ENCODE peak calls at places on chromosome 15, in nine cellular contexts. One of them, this sample, is unnamed.

GRCh38 chr15:94306700-94307650 is 75.6 kb downstream of the MCTP2 start:
- DNase-seq in CD8-positive, alpha-beta T cell: peak
- DNase-seq in HL-60: no peak
- DNase-seq in mesendoderm: no peak
- DNase-seq in brain microvascular endothelial cell: no peak
- DNase-seq in sigmoid colon: no peak
- DNase-seq in tibial artery: no peak
- DNase-seq in upper lobe of right lung: no peak
- DNase-seq in Peyer's patch: no peak
- DNase-seq in this sample: no peak

GRCh38 chr15:83538682-83539081 is 91.5 kb downstream of the SH3GL3 start:
- DNase-seq in CD8-positive, alpha-beta T cell: no peak
- DNase-seq in HL-60: no peak
- DNase-seq in mesendoderm: no peak
- DNase-seq in brain microvascular endothelial cell: no peak
- DNase-seq in sigmoid colon: no peak
- DNase-seq in tibial artery: no peak
- DNase-seq in upper lobe of right lung: no peak
- DNase-seq in Peyer's patch: no peak
- DNase-seq in this sample: no peak

GRCh38 chr15:28955160-28955502 is 69.4 kb downstream of the APBA2 start:
- DNase-seq in CD8-positive, alpha-beta T cell: no peak
- DNase-seq in HL-60: peak
- DNase-seq in mesendoderm: no peak
- DNase-seq in brain microvascular endothelial cell: peak
- DNase-seq in sigmoid colon: no peak
- DNase-seq in tibial artery: no peak
- DNase-seq in upper lobe of right lung: no peak
- DNase-seq in Peyer's patch: peak
- DNase-seq in this sample: no peak

GRCh38 chr15:37095993-37096877 is 4.1 kb downstream of the MEIS2 start:
- DNase-seq in CD8-positive, alpha-beta T cell: no peak
- DNase-seq in HL-60: no peak
- DNase-seq in mesendoderm: peak
- DNase-seq in brain microvascular endothelial cell: no peak
- DNase-seq in sigmoid colon: peak
- DNase-seq in tibial artery: no peak
- DNase-seq in upper lobe of right lung: no peak
- DNase-seq in Peyer's patch: no peak
- DNase-seq in this sample: no peak

GRCh38 chr15:78715930-78716329 is 74.9 kb upstream of the CHRNB4 start:
- DNase-seq in CD8-positive, alpha-beta T cell: no peak
- DNase-seq in HL-60: no peak
- DNase-seq in mesendoderm: no peak
- DNase-seq in brain microvascular endothelial cell: peak
- DNase-seq in sigmoid colon: no peak
- DNase-seq in tibial artery: no peak
- DNase-seq in upper lobe of right lung: no peak
- DNase-seq in Peyer's patch: no peak
- DNase-seq in this sample: no peak

GRCh38 chr15:74202461-74203401 is at the start of gene STRA6:
- DNase-seq in CD8-positive, alpha-beta T cell: no peak
- DNase-seq in HL-60: no peak
- DNase-seq in mesendoderm: peak
- DNase-seq in brain microvascular endothelial cell: no peak
- DNase-seq in sigmoid colon: no peak
- DNase-seq in tibial artery: no peak
- DNase-seq in upper lobe of right lung: no peak
- DNase-seq in Peyer's patch: no peak
- DNase-seq in this sample: no peak

GRCh38 chr15:58552505-58553364 is 120.9 kb downstream of the LIPC start:
- DNase-seq in CD8-positive, alpha-beta T cell: no peak
- DNase-seq in HL-60: no peak
- DNase-seq in mesendoderm: no peak
- DNase-seq in brain microvascular endothelial cell: no peak
- DNase-seq in sigmoid colon: no peak
- DNase-seq in tibial artery: no peak
- DNase-seq in upper lobe of right lung: no peak
- DNase-seq in Peyer's patch: peak
- DNase-seq in this sample: no peak

GRCh38 chr15:89785771-89786135 is 9.6 kb downstream of the MESP2 start:
- DNase-seq in CD8-positive, alpha-beta T cell: no peak
- DNase-seq in HL-60: no peak
- DNase-seq in mesendoderm: no peak
- DNase-seq in brain microvascular endothelial cell: no peak
- DNase-seq in sigmoid colon: no peak
- DNase-seq in tibial artery: no peak
- DNase-seq in upper lobe of right lung: no peak
- DNase-seq in Peyer's patch: no peak
- DNase-seq in this sample: no peak

GRCh38 chr15:52199271-52199670 is 8.1 kb upstream of the GNB5 start:
- DNase-seq in CD8-positive, alpha-beta T cell: no peak
- DNase-seq in HL-60: no peak
- DNase-seq in mesendoderm: no peak
- DNase-seq in brain microvascular endothelial cell: no peak
- DNase-seq in sigmoid colon: no peak
- DNase-seq in tibial artery: no peak
- DNase-seq in upper lobe of right lung: no peak
- DNase-seq in Peyer's patch: no peak
- DNase-seq in this sample: no peak

GRCh38 chr15:52680041-52680391 is 828 bp upstream of the ATOSA start:
- DNase-seq in CD8-positive, alpha-beta T cell: no peak
- DNase-seq in HL-60: no peak
- DNase-seq in mesendoderm: no peak
- DNase-seq in brain microvascular endothelial cell: peak
- DNase-seq in sigmoid colon: no peak
- DNase-seq in tibial artery: no peak
- DNase-seq in upper lobe of right lung: no peak
- DNase-seq in Peyer's patch: no peak
- DNase-seq in this sample: no peak

GRCh38 chr15:89654847-89655805 is at the start of gene KIF7:
- DNase-seq in CD8-positive, alpha-beta T cell: no peak
- DNase-seq in HL-60: no peak
- DNase-seq in mesendoderm: peak
- DNase-seq in brain microvascular endothelial cell: peak
- DNase-seq in sigmoid colon: peak
- DNase-seq in tibial artery: peak
- DNase-seq in upper lobe of right lung: no peak
- DNase-seq in Peyer's patch: peak
- DNase-seq in this sample: no peak

GRCh38 chr15:38144921-38145320 is 107.7 kb upstream of the SPRED1 start:
- DNase-seq in CD8-positive, alpha-beta T cell: no peak
- DNase-seq in HL-60: no peak
- DNase-seq in mesendoderm: no peak
- DNase-seq in brain microvascular endothelial cell: peak
- DNase-seq in sigmoid colon: no peak
- DNase-seq in tibial artery: no peak
- DNase-seq in upper lobe of right lung: no peak
- DNase-seq in Peyer's patch: no peak
- DNase-seq in this sample: no peak

GRCh38 chr15:78360958-78361714 is 21.0 kb downstream of the CRABP1 start:
- DNase-seq in CD8-positive, alpha-beta T cell: no peak
- DNase-seq in HL-60: peak
- DNase-seq in mesendoderm: peak
- DNase-seq in brain microvascular endothelial cell: no peak
- DNase-seq in sigmoid colon: no peak
- DNase-seq in tibial artery: no peak
- DNase-seq in upper lobe of right lung: no peak
- DNase-seq in Peyer's patch: no peak
- DNase-seq in this sample: no peak

GRCh38 chr15:56736308-56736707 is 3.0 kb upstream of the ZNF280D start:
- DNase-seq in CD8-positive, alpha-beta T cell: no peak
- DNase-seq in HL-60: no peak
- DNase-seq in mesendoderm: no peak
- DNase-seq in brain microvascular endothelial cell: peak
- DNase-seq in sigmoid colon: no peak
- DNase-seq in tibial artery: no peak
- DNase-seq in upper lobe of right lung: no peak
- DNase-seq in Peyer's patch: no peak
- DNase-seq in this sample: no peak

GRCh38 chr15:64681424-64682024 is 93.9 kb downstream of the RBPMS2 start:
- DNase-seq in CD8-positive, alpha-beta T cell: no peak
- DNase-seq in HL-60: peak
- DNase-seq in mesendoderm: peak
- DNase-seq in brain microvascular endothelial cell: peak
- DNase-seq in sigmoid colon: no peak
- DNase-seq in tibial artery: no peak
- DNase-seq in upper lobe of right lung: no peak
- DNase-seq in Peyer's patch: peak
- DNase-seq in this sample: no peak

GRCh38 chr15:64285150-64285549 is 70.8 kb downstream of the CSNK1G1 start:
- DNase-seq in CD8-positive, alpha-beta T cell: no peak
- DNase-seq in HL-60: no peak
- DNase-seq in mesendoderm: no peak
- DNase-seq in brain microvascular endothelial cell: no peak
- DNase-seq in sigmoid colon: no peak
- DNase-seq in tibial artery: no peak
- DNase-seq in upper lobe of right lung: no peak
- DNase-seq in Peyer's patch: no peak
- DNase-seq in this sample: no peak

GRCh38 chr15:25180606-25181289 is 226.0 kb downstream of the SNRPN start:
- DNase-seq in CD8-positive, alpha-beta T cell: no peak
- DNase-seq in HL-60: no peak
- DNase-seq in mesendoderm: no peak
- DNase-seq in brain microvascular endothelial cell: no peak
- DNase-seq in sigmoid colon: peak
- DNase-seq in tibial artery: peak
- DNase-seq in upper lobe of right lung: peak
- DNase-seq in Peyer's patch: no peak
- DNase-seq in this sample: no peak

GRCh38 chr15:63186065-63186464 is 3.3 kb upstream of the RAB8B start:
- DNase-seq in CD8-positive, alpha-beta T cell: no peak
- DNase-seq in HL-60: no peak
- DNase-seq in mesendoderm: no peak
- DNase-seq in brain microvascular endothelial cell: no peak
- DNase-seq in sigmoid colon: no peak
- DNase-seq in tibial artery: no peak
- DNase-seq in upper lobe of right lung: no peak
- DNase-seq in Peyer's patch: no peak
- DNase-seq in this sample: no peak

GRCh38 chr15:56532766-56533455 is 68.0 kb upstream of the MNS1 start:
- DNase-seq in CD8-positive, alpha-beta T cell: no peak
- DNase-seq in HL-60: no peak
- DNase-seq in mesendoderm: no peak
- DNase-seq in brain microvascular endothelial cell: no peak
- DNase-seq in sigmoid colon: no peak
- DNase-seq in tibial artery: no peak
- DNase-seq in upper lobe of right lung: no peak
- DNase-seq in Peyer's patch: no peak
- DNase-seq in this sample: no peak

GRCh38 chr15:101498731-101499480 is 9.4 kb upstream of the PCSK6 start:
- DNase-seq in CD8-positive, alpha-beta T cell: no peak
- DNase-seq in HL-60: no peak
- DNase-seq in mesendoderm: no peak
- DNase-seq in brain microvascular endothelial cell: no peak
- DNase-seq in sigmoid colon: no peak
- DNase-seq in tibial artery: no peak
- DNase-seq in upper lobe of right lung: no peak
- DNase-seq in Peyer's patch: no peak
- DNase-seq in this sample: no peak
- H3K27ac ChIP-seq in CD8-positive, alpha-beta T cell: no peak
- H3K27ac ChIP-seq in HL-60: no peak
- H3K27ac ChIP-seq in mesendoderm: no peak
- H3K27ac ChIP-seq in brain microvascular endothelial cell: no peak
- H3K27ac ChIP-seq in sigmoid colon: no peak
- H3K27ac ChIP-seq in tibial artery: no peak
- H3K27ac ChIP-seq in upper lobe of right lung: no peak
- H3K27ac ChIP-seq in Peyer's patch: no peak
- H3K27ac ChIP-seq in this sample: no peak

GRCh38 chr15:54206586-54207321 is 228.5 kb downstream of the UNC13C start:
- DNase-seq in CD8-positive, alpha-beta T cell: no peak
- DNase-seq in HL-60: no peak
- DNase-seq in mesendoderm: no peak
- DNase-seq in brain microvascular endothelial cell: no peak
- DNase-seq in sigmoid colon: no peak
- DNase-seq in tibial artery: no peak
- DNase-seq in upper lobe of right lung: no peak
- DNase-seq in Peyer's patch: no peak
- DNase-seq in this sample: no peak
- H3K4me3 ChIP-seq in CD8-positive, alpha-beta T cell: no peak
- H3K4me3 ChIP-seq in HL-60: no peak
- H3K4me3 ChIP-seq in mesendoderm: no peak
- H3K4me3 ChIP-seq in brain microvascular endothelial cell: no peak
- H3K4me3 ChIP-seq in sigmoid colon: no peak
- H3K4me3 ChIP-seq in tibial artery: no peak
- H3K4me3 ChIP-seq in upper lobe of right lung: no peak
- H3K4me3 ChIP-seq in Peyer's patch: no peak
- H3K4me3 ChIP-seq in this sample: no peak

GRCh38 chr15:49418811-49419210 is 4.2 kb upstream of the FGF7 start:
- DNase-seq in CD8-positive, alpha-beta T cell: no peak
- DNase-seq in HL-60: no peak
- DNase-seq in mesendoderm: no peak
- DNase-seq in brain microvascular endothelial cell: no peak
- DNase-seq in sigmoid colon: no peak
- DNase-seq in tibial artery: no peak
- DNase-seq in upper lobe of right lung: no peak
- DNase-seq in Peyer's patch: no peak
- DNase-seq in this sample: no peak

GRCh38 chr15:49421991-49422390 is 1.1 kb upstream of the FGF7 start:
- DNase-seq in CD8-positive, alpha-beta T cell: peak
- DNase-seq in HL-60: no peak
- DNase-seq in mesendoderm: peak
- DNase-seq in brain microvascular endothelial cell: peak
- DNase-seq in sigmoid colon: peak
- DNase-seq in tibial artery: peak
- DNase-seq in upper lobe of right lung: peak
- DNase-seq in Peyer's patch: peak
- DNase-seq in this sample: no peak

GRCh38 chr15:49423906-49424520 is 971 bp downstream of the FGF7 start:
- DNase-seq in CD8-positive, alpha-beta T cell: no peak
- DNase-seq in HL-60: no peak
- DNase-seq in mesendoderm: peak
- DNase-seq in brain microvascular endothelial cell: no peak
- DNase-seq in sigmoid colon: no peak
- DNase-seq in tibial artery: no peak
- DNase-seq in upper lobe of right lung: no peak
- DNase-seq in Peyer's patch: no peak
- DNase-seq in this sample: no peak

GRCh38 chr15:49424954-49425353 is 1.9 kb downstream of the FGF7 start:
- DNase-seq in CD8-positive, alpha-beta T cell: no peak
- DNase-seq in HL-60: no peak
- DNase-seq in mesendoderm: no peak
- DNase-seq in brain microvascular endothelial cell: no peak
- DNase-seq in sigmoid colon: no peak
- DNase-seq in tibial artery: no peak
- DNase-seq in upper lobe of right lung: no peak
- DNase-seq in Peyer's patch: no peak
- DNase-seq in this sample: no peak

GRCh38 chr15:49423021-49423420 is at the start of gene FGF7:
- DNase-seq in CD8-positive, alpha-beta T cell: no peak
- DNase-seq in HL-60: no peak
- DNase-seq in mesendoderm: peak
- DNase-seq in brain microvascular endothelial cell: no peak
- DNase-seq in sigmoid colon: peak
- DNase-seq in tibial artery: no peak
- DNase-seq in upper lobe of right lung: no peak
- DNase-seq in Peyer's patch: no peak
- DNase-seq in this sample: no peak
- H3K27ac ChIP-seq in CD8-positive, alpha-beta T cell: no peak
- H3K27ac ChIP-seq in HL-60: no peak
- H3K27ac ChIP-seq in mesendoderm: no peak
- H3K27ac ChIP-seq in brain microvascular endothelial cell: no peak
- H3K27ac ChIP-seq in sigmoid colon: peak
- H3K27ac ChIP-seq in tibial artery: peak
- H3K27ac ChIP-seq in upper lobe of right lung: peak
- H3K27ac ChIP-seq in Peyer's patch: peak
- H3K27ac ChIP-seq in this sample: no peak

GRCh38 chr15:66502491-66502890 is 2.2 kb downstream of the RPL4 start:
- DNase-seq in CD8-positive, alpha-beta T cell: no peak
- DNase-seq in HL-60: no peak
- DNase-seq in mesendoderm: no peak
- DNase-seq in brain microvascular endothelial cell: no peak
- DNase-seq in sigmoid colon: no peak
- DNase-seq in tibial artery: no peak
- DNase-seq in upper lobe of right lung: no peak
- DNase-seq in Peyer's patch: no peak
- DNase-seq in this sample: no peak
- H3K4me3 ChIP-seq in CD8-positive, alpha-beta T cell: no peak
- H3K4me3 ChIP-seq in HL-60: peak
- H3K4me3 ChIP-seq in mesendoderm: peak
- H3K4me3 ChIP-seq in brain microvascular endothelial cell: peak
- H3K4me3 ChIP-seq in sigmoid colon: no peak
- H3K4me3 ChIP-seq in tibial artery: no peak
- H3K4me3 ChIP-seq in upper lobe of right lung: peak
- H3K4me3 ChIP-seq in Peyer's patch: no peak
- H3K4me3 ChIP-seq in this sample: peak

This sample was measured in naive thymus-derived CD4-positive, alpha-beta T cell.